ENCODE peak calls at places on chromosomes 16 and 17, in five cellular contexts. P is non-pigmented ciliary epithelial cell, Q is nucleus accumbens, Y is NCI-H1930, L is lower lobe of right lung. W is an unnamed sample.

GRCh38 chr17:51260960-51261958 is 913 bp downstream of the UTP18 start:
- DNase-seq in Q (no peak), Y (peak; percentile 46), P (no peak), L (peak; percentile 81), W (no peak)

GRCh38 chr16:11254913-11255736 is 879 bp downstream of the SOCS1 start:
- DNase-seq in L (peak; percentile 74), P (no peak), Q (no peak), Y (no peak), W (no peak)

GRCh38 chr17:37358098-37358829 is 17.5 kb upstream of the C17orf78 start:
- DNase-seq in Q (peak; percentile 11), P (peak; percentile 8), L (peak; percentile 61), Y (peak; percentile 36), W (no peak)

GRCh38 chr16:11047057-11047456 is 102.7 kb downstream of the CLEC16A start:
- DNase-seq in Q (no peak), L (no peak), Y (no peak), P (no peak), W (peak; percentile 72)

GRCh38 chr17:47733047-47733413 is at the start of gene TBX21:
- DNase-seq in L (peak; percentile 78), Y (peak; percentile 50), P (no peak), Q (no peak), W (no peak)

GRCh38 chr16:73047536-73048291 is at the start of gene ZFHX3:
- DNase-seq in Y (no peak), Q (no peak), L (peak; percentile 84), P (no peak), W (no peak)

GRCh38 chr16:3471518-3472176 is 23.6 kb downstream of the C16orf90 start:
- DNase-seq in Q (no peak), P (no peak), Y (no peak), L (no peak), W (no peak)

GRCh38 chr16:48087639-48088038 is 68.2 kb downstream of the ABCC12 start:
- DNase-seq in Q (no peak), Y (no peak), L (no peak), P (no peak), W (no peak)

GRCh38 chr17:6109541-6109940 is 39.4 kb downstream of the WSCD1 start:
- DNase-seq in Q (no peak), Y (no peak), P (no peak), L (no peak), W (no peak)

GRCh38 chr16:10182186-10182683 is at the start of gene GRIN2A:
- DNase-seq in Q (no peak), P (no peak), Y (no peak), L (no peak), W (no peak)

W was measured in AG04450.